ENCODE peak calls at places on chromosomes 5 and 9, in five cellular contexts. R, U, J, V and I are unnamed samples.

GRCh38 chr5:57094753-57095683 is 78.8 kb upstream of the GPBP1 start:
- DNase-seq in R (peak), U (peak), J (no peak), V (no peak), I (peak)

GRCh38 chr9:36950389-36950788 is 83.7 kb downstream of the PAX5 start:
- DNase-seq in R (no peak), U (no peak), J (no peak), V (no peak), I (no peak)

GRCh38 chr9:136327313-136327971 is at the start of gene GPSM1:
- DNase-seq in R (no peak), U (no peak), J (no peak), V (peak), I (no peak)

GRCh38 chr9:92711844-92712243 is 41.9 kb upstream of the IPPK start:
- DNase-seq in R (no peak), U (no peak), J (no peak), V (peak), I (no peak)

GRCh38 chr5:57332350-57332749 is 150.3 kb downstream of the ACTBL2 start:
- DNase-seq in R (no peak), U (no peak), J (no peak), V (no peak), I (no peak)

GRCh38 chr9:121613009-121613766 is 38.2 kb upstream of the DAB2IP start:
- DNase-seq in R (no peak), U (no peak), J (no peak), V (no peak), I (no peak)

GRCh38 chr5:111224561-111224989 is 391 bp downstream of the CAMK4 start:
- DNase-seq in R (no peak), U (no peak), J (no peak), V (no peak), I (no peak)

GRCh38 chr5:173139631-173140030 is 4.7 kb upstream of the BNIP1 start:
- DNase-seq in R (no peak), U (peak), J (no peak), V (no peak), I (no peak)

GRCh38 chr9:132832171-132832570 is 45.9 kb downstream of the AK8 start:
- DNase-seq in R (no peak), U (no peak), J (no peak), V (no peak), I (no peak)

GRCh38 chr5:176888865-176889165 is 10.3 kb downstream of the HK3 start:
- DNase-seq in R (no peak), U (no peak), J (no peak), V (no peak), I (no peak)

GRCh38 chr5:93247126-93247525 is 333.9 kb downstream of the NR2F1-AS1 start:
- DNase-seq in R (no peak), U (no peak), J (no peak), V (no peak), I (no peak)

GRCh38 chr5:57816108-57816507 is 333.5 kb upstream of the ACTBL2 start:
- DNase-seq in R (no peak), U (no peak), J (no peak), V (no peak), I (no peak)

GRCh38 chr5:132363431-132364112 is 5.9 kb upstream of the SLC22A5 start:
- DNase-seq in R (no peak), U (no peak), J (no peak), V (peak), I (no peak)

GRCh38 chr5:171782332-171782966 is 3.2 kb upstream of the SMIM23 start:
- DNase-seq in R (no peak), U (peak), J (no peak), V (no peak), I (no peak)

GRCh38 chr9:116594552-116594951 is 92.6 kb upstream of the TRIM32 start:
- DNase-seq in R (no peak), U (no peak), J (no peak), V (no peak), I (no peak)

GRCh38 chr5:145825751-145826180 is 9.4 kb downstream of the PRELID2 start:
- DNase-seq in R (no peak), U (peak), J (no peak), V (peak), I (no peak)

GRCh38 chr9:27673626-27674025 is 100.3 kb upstream of the C9orf72 start:
- DNase-seq in R (no peak), U (no peak), J (no peak), V (no peak), I (no peak)

GRCh38 chr5:67287795-67288194 is 91.2 kb upstream of the CD180 start:
- DNase-seq in R (no peak), U (no peak), J (no peak), V (no peak), I (no peak)

GRCh38 chr5:88188458-88189132 is 80.0 kb downstream of the TMEM161B start:
- DNase-seq in R (no peak), U (no peak), J (no peak), V (no peak), I (no peak)

GRCh38 chr5:86526811-86527348 is 90.9 kb upstream of the COX7C start:
- DNase-seq in R (no peak), U (no peak), J (no peak), V (peak), I (no peak)

GRCh38 chr9:98256632-98257218 is 1.3 kb upstream of the TBC1D2 start:
- DNase-seq in R (no peak), U (no peak), J (no peak), V (peak), I (no peak)

GRCh38 chr5:175288048-175288621 is 155.8 kb downstream of the DRD1 start:
- DNase-seq in R (no peak), U (no peak), J (no peak), V (no peak), I (no peak)

GRCh38 chr5:87400305-87400899 is 12.3 kb downstream of the CCNH start:
- DNase-seq in R (no peak), U (peak), J (no peak), V (peak), I (no peak)

GRCh38 chr9:110443146-110443877 is 105.6 kb upstream of the TXNDC8 start:
- DNase-seq in R (no peak), U (peak), J (no peak), V (no peak), I (no peak)

GRCh38 chr5:103407399-103407798 is 148.8 kb downstream of the MACIR start:
- DNase-seq in R (no peak), U (no peak), J (no peak), V (no peak), I (no peak)

GRCh38 chr5:72328172-72328571 is 8.0 kb downstream of the PTCD2 start:
- DNase-seq in R (no peak), U (no peak), J (no peak), V (no peak), I (no peak)

GRCh38 chr5:52356311-52356918 is 431.3 kb upstream of the ITGA1 start:
- DNase-seq in R (no peak), U (no peak), J (no peak), V (no peak), I (no peak)

GRCh38 chr9:5389109-5389732 is 48.5 kb downstream of the PLGRKT start:
- DNase-seq in R (no peak), U (no peak), J (peak), V (no peak), I (no peak)

GRCh38 chr5:172321593-172321992 is 38.0 kb upstream of the UBTD2 start:
- DNase-seq in R (no peak), U (no peak), J (no peak), V (no peak), I (no peak)

DNA sequence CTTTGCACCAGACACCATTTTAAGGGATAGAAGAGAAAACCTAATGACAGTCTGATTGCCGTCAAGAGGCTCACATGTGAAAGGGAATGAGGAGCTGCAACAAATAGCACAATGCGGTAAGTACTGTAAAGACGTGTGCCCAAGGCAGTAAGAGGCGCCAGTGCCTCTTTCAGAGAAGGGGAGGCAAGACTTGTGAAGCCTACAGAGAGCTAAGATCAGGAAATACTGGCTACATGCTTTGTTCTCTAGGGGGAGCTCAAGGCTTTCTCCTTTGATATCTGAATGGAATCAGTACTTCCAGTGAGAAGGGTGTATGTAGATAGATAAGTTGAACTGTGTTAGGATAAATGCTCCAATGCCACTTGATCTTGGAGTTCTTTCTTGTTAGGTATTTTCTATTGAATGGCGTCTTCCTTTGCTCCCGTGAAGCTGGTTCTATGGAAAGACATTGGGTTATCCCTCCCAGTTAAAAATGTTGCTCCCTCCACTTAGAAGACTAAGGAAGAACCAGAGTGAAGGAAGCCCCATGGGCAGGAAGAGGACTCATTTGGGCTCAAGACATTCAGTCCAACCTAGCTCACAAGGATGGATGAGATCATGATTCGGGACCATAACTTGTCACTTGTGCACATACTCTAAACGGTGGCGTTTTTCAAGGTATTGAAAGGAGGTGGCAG is 23.5 kb upstream of the ALDOB start:
- DNase-seq in R (peak), U (peak), J (no peak), V (peak), I (peak)
- TF ChIP-seq ATF3 in R (no peak), U (no peak), J (no peak), V (no peak), I (no peak)

DNA sequence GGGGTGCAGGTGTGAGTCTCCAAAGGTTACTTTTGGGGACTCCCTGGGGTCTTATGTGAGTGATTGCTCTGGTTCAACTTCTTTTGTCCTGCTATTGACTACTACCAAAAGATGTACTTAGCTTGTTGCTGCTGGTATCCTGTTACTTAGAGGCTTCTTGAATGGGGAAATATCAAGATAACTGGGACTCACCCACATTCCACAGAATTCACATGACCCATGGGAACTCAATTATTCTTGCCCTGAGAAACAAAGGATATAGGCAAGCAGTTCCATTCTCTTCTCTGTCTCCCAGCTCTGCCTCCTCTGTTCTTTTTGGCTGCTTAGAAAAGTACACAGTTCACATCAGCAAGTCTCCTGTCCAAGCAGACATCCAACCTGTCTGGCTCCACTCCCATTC is 105.9 kb downstream of the UNC13B start:
- DNase-seq in R (no peak), U (no peak), J (no peak), V (no peak), I (no peak)
- TF ChIP-seq CREB1 in R (no peak), U (no peak), J (no peak), V (no peak), I (no peak)

GRCh38 chr5:150692276-150692675 is 8.6 kb downstream of the RBM22 start:
- DNase-seq in R (no peak), U (no peak), J (no peak), V (no peak), I (no peak)

GRCh38 chr5:150700298-150700599 is 613 bp downstream of the RBM22 start:
- DNase-seq in R (no peak), U (no peak), J (no peak), V (no peak), I (no peak)

GRCh38 chr5:150694638-150695037 is 6.2 kb downstream of the RBM22 start:
- DNase-seq in R (no peak), U (no peak), J (no peak), V (no peak), I (no peak)
- TF ChIP-seq ATF3 in R (no peak), U (no peak), J (no peak), V (no peak), I (no peak)

GRCh38 chr5:76692651-76693050 is 23.3 kb upstream of the F2R start:
- DNase-seq in R (no peak), U (no peak), J (no peak), V (no peak), I (no peak)
- TF ChIP-seq CREB1 in R (no peak), U (no peak), J (no peak), V (no peak), I (no peak)